ENCODE peak calls at places on chromosome 6, in nine cellular contexts. P is HEK293T; L is kidney tubule cell; H is CD4-positive, alpha-beta T cell; Z is activated CD8-positive, alpha-beta T cell treated with anti-CD3 and anti-CD28 coated beads for 36 hours; Q is HT1080; U is NCI-H1105 treated with DMSO at 0.1 percent for 48 hours; O is neural progenitor cell; C is anterior cingulate cortex. B is an unnamed sample.

GRCh38 chr6:42045538-42046460 is 4.5 kb upstream of the TAF8 start:
- DNase-seq in H (peak), O (no peak), Q (peak), Z (peak), C (peak), P (peak), U (peak), L (peak), B (peak)

GRCh38 chr6:168447282-168447681 is 6.3 kb downstream of the SMOC2 start:
- DNase-seq in Z (no peak), L (no peak), C (no peak), H (no peak), O (no peak), U (no peak), Q (no peak), P (no peak), B (no peak)

GRCh38 chr6:85580104-85580877 is 13.4 kb downstream of the SNX14 start:
- DNase-seq in U (no peak), Q (peak), L (peak), C (no peak), Z (no peak), P (no peak), H (no peak), O (no peak), B (peak)

GRCh38 chr6:23308166-23308565 is 738.8 kb downstream of the HDGFL1 start:
- DNase-seq in Z (no peak), O (no peak), U (no peak), P (no peak), L (no peak), C (no peak), Q (no peak), H (no peak), B (peak)

GRCh38 chr6:48568856-48569255 is 457.9 kb upstream of the PTCHD4 start:
- DNase-seq in P (no peak), C (no peak), Z (no peak), L (no peak), O (no peak), U (no peak), Q (no peak), H (no peak), B (no peak)

GRCh38 chr6:39357998-39358686 is 35.6 kb upstream of the KCNK16 start:
- DNase-seq in U (peak), Q (peak), Z (no peak), C (no peak), L (peak), O (no peak), P (no peak), H (no peak), B (peak)

GRCh38 chr6:45763281-45763680 is 252.4 kb downstream of the CLIC5 start:
- DNase-seq in U (no peak), L (no peak), Z (no peak), P (no peak), Q (no peak), H (no peak), O (no peak), C (no peak), B (no peak)

GRCh38 chr6:149211046-149211571 is 106.4 kb upstream of the TAB2 start:
- DNase-seq in Z (peak), O (no peak), U (no peak), C (no peak), L (peak), H (no peak), P (no peak), Q (peak), B (no peak)

GRCh38 chr6:54700158-54700557 is 146.4 kb upstream of the FAM83B start:
- DNase-seq in C (no peak), P (no peak), L (peak), H (no peak), Q (no peak), Z (no peak), O (no peak), U (no peak), B (peak)

GRCh38 chr6:112946051-112946450 is 598.9 kb downstream of the RFPL4B start:
- DNase-seq in L (no peak), P (no peak), Z (no peak), H (no peak), C (no peak), O (no peak), Q (no peak), U (no peak), B (no peak)

GRCh38 chr6:150702675-150703074 is 103.0 kb downstream of the PLEKHG1 start:
- DNase-seq in P (no peak), L (no peak), H (no peak), Q (no peak), C (no peak), O (no peak), U (no peak), Z (no peak), B (no peak)

GRCh38 chr6:88725111-88725711 is 238.2 kb downstream of the RNGTT start:
- DNase-seq in Z (peak), H (no peak), O (peak), L (peak), C (no peak), P (peak), U (no peak), Q (peak), B (no peak)

GRCh38 chr6:134550604-134551003 is 232.7 kb upstream of the SGK1 start:
- DNase-seq in P (no peak), L (peak), U (no peak), Q (peak), H (no peak), C (no peak), O (no peak), Z (no peak), B (no peak)

GRCh38 chr6:4466260-4466659 is 309.9 kb upstream of the CDYL start:
- DNase-seq in L (peak), O (no peak), H (no peak), P (no peak), U (peak), Z (no peak), Q (peak), C (no peak), B (peak)

GRCh38 chr6:141488466-141488865 is 644.3 kb upstream of the GJE1 start:
- DNase-seq in H (no peak), P (no peak), O (no peak), U (no peak), Q (no peak), L (peak), C (no peak), Z (no peak), B (peak)

GRCh38 chr6:146670161-146670560 is 71.4 kb downstream of the ADGB start:
- DNase-seq in O (no peak), H (no peak), Z (no peak), C (no peak), Q (peak), U (no peak), L (peak), P (no peak), B (no peak)

GRCh38 chr6:24568687-24569086 is 73.9 kb downstream of the ALDH5A1 start:
- DNase-seq in U (no peak), L (no peak), C (no peak), Z (no peak), Q (no peak), P (no peak), O (no peak), H (no peak), B (no peak)

GRCh38 chr6:138162104-138162946 is 586 bp downstream of the ARFGEF3 start:
- DNase-seq in O (peak), Q (peak), H (no peak), U (peak), C (no peak), P (peak), Z (peak), L (peak), B (peak)

GRCh38 chr6:36491378-36491965 is 48.7 kb downstream of the KCTD20 start:
- DNase-seq in L (peak), H (no peak), Q (no peak), P (no peak), C (no peak), O (no peak), U (no peak), Z (no peak), B (no peak)

GRCh38 chr6:162538643-162539064 is 188.9 kb downstream of the PRKN start:
- DNase-seq in H (no peak), O (no peak), C (no peak), Q (no peak), U (peak), Z (no peak), L (no peak), P (no peak), B (no peak)

GRCh38 chr6:11525468-11526155 is 11.9 kb upstream of the TMEM170B start:
- DNase-seq in P (no peak), U (no peak), Q (no peak), C (no peak), Z (no peak), L (no peak), O (no peak), H (no peak), B (peak)

GRCh38 chr6:150766201-150766997 is 99.1 kb upstream of the MTHFD1L start:
- DNase-seq in L (no peak), P (no peak), C (no peak), U (peak), H (no peak), Q (no peak), O (peak), Z (no peak), B (no peak)

GRCh38 chr6:5865492-5866031 is 141.2 kb downstream of the NRN1 start:
- DNase-seq in C (no peak), U (no peak), L (no peak), Q (no peak), H (no peak), O (no peak), P (no peak), Z (peak), B (no peak)

GRCh38 chr6:42434237-42434636 is 17.5 kb downstream of the TRERF1 start:
- DNase-seq in Q (no peak), H (no peak), C (no peak), L (no peak), U (no peak), P (no peak), Z (no peak), O (no peak), B (no peak)

GRCh38 chr6:133341607-133342158 is 100.5 kb downstream of the EYA4 start:
- DNase-seq in L (no peak), H (no peak), O (no peak), U (peak), P (peak), C (no peak), Q (peak), Z (no peak), B (peak)